ENCODE peak calls at places on chromosomes 3 and 15, in four cellular contexts. C is heart left ventricle, A is RWPE1, L is GM23338. Q is an unnamed sample.

GRCh38 chr3:133835961-133836360 is 30.3 kb downstream of the SRPRB start:
- DNase-seq in A (no peak), L (no peak), C (no peak), Q (no peak)

GRCh38 chr3:97871206-97871605 is 49.4 kb downstream of the CRYBG3 start:
- DNase-seq in C (no peak), L (no peak), A (no peak), Q (no peak)

GRCh38 chr3:52293491-52294319 is 6.1 kb downstream of the GLYCTK start:
- DNase-seq in C (no peak), A (no peak), L (no peak), Q (no peak)

GRCh38 chr3:138775254-138775595 is 59.5 kb downstream of the PIK3CB start:
- DNase-seq in L (no peak), C (no peak), A (no peak), Q (no peak)

GRCh38 chr3:155744626-155745324 is at the start of gene PLCH1:
- DNase-seq in A (peak; percentile 38), L (peak; percentile 97), C (peak; percentile 72), Q (peak; percentile 74)

GRCh38 chr3:48429416-48430358 is at the start of gene PLXNB1:
- DNase-seq in C (peak; percentile 73), L (peak; percentile 98), A (peak; percentile 83), Q (peak; percentile 86)

GRCh38 chr3:29764603-29765254 is 483.9 kb downstream of the RBMS3 start:
- DNase-seq in A (peak; percentile 26), C (no peak), L (no peak), Q (peak; percentile 61)

GRCh38 chr3:194296448-194296831 is 54.7 kb downstream of the CPN2 start:
- DNase-seq in A (peak; percentile 92), C (no peak), L (peak; percentile 92), Q (no peak)

GRCh38 chr3:147758786-147759185 is 349.6 kb downstream of the ZIC1 start:
- DNase-seq in C (no peak), L (no peak), A (no peak), Q (no peak)

GRCh38 chr3:185995352-185995751 is 57.5 kb upstream of the TRA2B start:
- DNase-seq in L (no peak), A (peak; percentile 40), C (no peak), Q (no peak)

GRCh38 chr3:58116161-58116955 is 94.4 kb downstream of the DNASE1L3 start:
- DNase-seq in C (no peak), A (no peak), L (no peak), Q (no peak)

GRCh38 chr3:136437006-136437405 is 186.9 kb downstream of the PCCB start:
- DNase-seq in L (no peak), C (no peak), A (no peak), Q (no peak)

GRCh38 chr3:180610981-180611380 is 9.0 kb downstream of the TTC14 start:
- DNase-seq in C (no peak), A (no peak), L (no peak), Q (no peak)

GRCh38 chr15:63360170-63360569 is 21.5 kb downstream of the CA12 start:
- DNase-seq in C (no peak), L (no peak), A (no peak), Q (no peak)

GRCh38 chr3:65493371-65493882 is 545.3 kb downstream of the MAGI1 start:
- DNase-seq in A (no peak), L (no peak), C (no peak), Q (no peak)

GRCh38 chr3:190345878-190346277 is 23.6 kb upstream of the CLDN1 start:
- DNase-seq in L (no peak), C (no peak), A (no peak), Q (no peak)

GRCh38 chr15:52331490-52332240 is 36.1 kb upstream of the MYO5C start:
- DNase-seq in L (peak; percentile 33), A (peak; percentile 60), C (no peak), Q (no peak)

GRCh38 chr15:85621096-85621495 is 173.6 kb downstream of the KLHL25 start:
- DNase-seq in C (no peak), L (no peak), A (no peak), Q (peak; percentile 24)

GRCh38 chr3:23356169-23356568 is 153.0 kb downstream of the UBE2E2 start:
- DNase-seq in C (no peak), L (no peak), A (no peak), Q (no peak)

GRCh38 chr15:78565951-78566774 is 843 bp downstream of the CHRNA5 start:
- DNase-seq in L (peak; percentile 59), A (peak; percentile 49), C (no peak), Q (no peak)

GRCh38 chr15:73286356-73286755 is 82.4 kb downstream of the HCN4 start:
- DNase-seq in C (no peak), A (no peak), L (no peak), Q (no peak)

GRCh38 chr3:31770822-31771326 is 210.2 kb downstream of the OSBPL10 start:
- DNase-seq in L (no peak), A (no peak), C (no peak), Q (no peak)

DNA sequence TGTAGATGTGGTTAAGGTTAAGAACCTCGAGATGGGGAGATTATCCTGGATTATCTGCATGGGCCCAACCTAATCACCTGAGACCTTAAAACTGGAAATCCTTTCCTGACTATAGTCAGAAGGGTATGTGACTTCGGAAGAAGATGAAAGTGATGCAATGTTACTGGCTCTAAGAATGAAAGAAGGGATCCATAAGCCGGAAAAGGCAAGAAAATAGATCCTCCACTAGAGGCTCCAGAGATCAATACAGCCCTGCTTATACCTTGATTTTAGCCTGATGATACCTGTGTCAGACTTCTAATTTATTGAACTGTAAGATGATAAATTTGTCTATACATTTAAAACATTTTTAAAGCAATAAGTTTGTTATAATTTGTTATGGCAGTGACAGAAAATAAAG is 21.5 kb upstream of the GASK1A start:
- DNase-seq in C (no peak), A (no peak), L (peak; percentile 51), Q (no peak)
- TF ChIP-seq CTCF in C (no peak), A (peak; percentile 14), L (peak; percentile 45), Q (no peak)

GRCh38 chr15:29376580-29376979 is 107.0 kb upstream of the NSMCE3 start:
- DNase-seq in A (no peak), C (no peak), L (peak; percentile 37), Q (no peak)
- H3K27ac ChIP-seq in A (no peak overlapping the region), C (no peak overlapping the region), L (peak overlapping the region; percentile 39), Q (no peak overlapping the region)

DNA sequence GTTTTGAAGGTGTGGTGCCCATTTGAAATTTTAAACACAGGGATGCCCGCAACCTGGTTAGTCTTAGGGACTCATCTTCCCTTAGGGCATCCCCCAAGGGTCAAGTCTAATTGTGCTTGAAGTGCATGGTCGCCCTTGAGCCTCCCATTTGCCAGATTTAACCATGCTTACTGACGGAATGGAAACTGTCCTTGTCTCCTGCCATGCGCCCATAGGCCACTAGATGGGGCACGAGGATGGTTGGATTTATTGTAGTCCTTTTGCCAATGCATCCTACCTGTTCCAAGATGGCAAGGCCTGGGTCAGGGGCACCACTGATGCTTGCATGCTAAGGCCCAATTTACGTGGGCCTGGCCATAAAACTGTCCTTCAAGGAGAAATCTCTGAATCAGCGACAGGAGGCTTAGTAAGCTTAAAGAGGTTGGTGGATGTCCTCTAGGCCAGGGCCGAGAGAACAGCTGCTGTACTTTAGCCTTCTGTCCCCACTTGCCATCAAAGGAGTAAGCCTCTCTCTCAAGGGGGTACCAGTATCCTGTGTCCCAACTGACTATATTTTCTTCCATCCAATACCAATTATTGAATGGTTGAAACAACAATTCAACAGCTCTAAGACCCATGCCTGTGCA is 355.4 kb downstream of the OTOL1 start:
- DNase-seq in A (peak; percentile 28), C (no peak), L (peak; percentile 72), Q (peak; percentile 57)
- TF ChIP-seq CTCF in A (peak; percentile 88), C (peak; percentile 53), L (peak; percentile 97), Q (peak; percentile 69)

DNA sequence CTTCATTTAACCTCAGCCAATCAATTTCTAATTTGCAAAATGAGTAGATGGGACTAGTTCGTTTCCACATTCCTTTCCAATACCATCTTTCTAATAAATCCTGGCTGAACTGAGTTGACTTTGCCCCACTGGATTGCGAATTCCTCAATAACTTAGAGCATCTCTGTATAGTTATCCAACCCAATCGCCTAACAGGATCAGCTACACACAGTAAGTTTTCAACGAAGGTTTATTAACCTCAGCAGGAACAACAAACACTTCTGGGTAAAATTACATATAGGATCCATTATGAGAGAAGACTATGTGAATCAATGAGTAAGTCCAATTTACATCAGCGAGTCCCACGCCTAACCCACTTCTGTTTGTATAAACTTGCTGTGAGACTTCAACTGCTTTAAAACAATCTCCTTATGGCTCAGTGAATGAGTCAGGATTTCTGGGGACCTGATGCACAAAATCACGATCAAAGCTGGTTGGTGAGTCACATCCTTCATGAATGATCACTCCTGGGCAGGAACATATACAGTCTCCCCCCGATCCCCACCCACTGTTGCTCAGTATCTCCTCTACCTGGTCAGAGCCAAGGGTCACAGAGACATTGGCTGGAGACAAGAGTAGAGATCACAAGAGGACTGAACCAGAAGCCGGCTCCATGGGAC is 142.8 kb downstream of the EDEM1 start:
- DNase-seq in A (peak; percentile 26), L (no peak), C (no peak), Q (no peak)
- H3K27ac ChIP-seq in A (no peak overlapping the region), L (no peak overlapping the region), C (no peak overlapping the region), Q (no peak overlapping the region)

DNA sequence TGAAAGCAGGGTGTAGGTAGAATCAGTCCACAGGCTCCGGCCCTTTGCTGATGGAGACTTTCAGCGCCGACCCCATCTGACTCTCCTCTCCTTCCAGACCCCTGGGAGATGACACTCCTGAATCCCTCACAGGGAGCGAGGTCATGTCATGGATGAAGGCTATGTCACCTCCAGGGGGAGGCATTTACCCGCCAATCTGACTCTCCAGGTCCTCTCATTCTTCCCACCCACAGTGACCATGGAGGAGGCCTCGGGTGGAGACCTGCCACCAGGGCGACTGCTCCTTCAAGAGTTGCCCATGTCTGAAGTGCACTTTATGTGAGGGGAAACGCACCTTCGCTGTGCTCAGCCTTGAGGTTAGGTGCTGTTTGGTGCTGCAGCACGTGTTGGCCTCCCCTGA is 112.7 kb downstream of the KLF13 start:
- DNase-seq in A (peak; percentile 30), C (no peak), L (peak; percentile 66), Q (no peak)
- TF ChIP-seq CTCF in A (no peak), C (peak; percentile 15), L (peak; percentile 82), Q (no peak)